ENCODE peak calls at places on chromosomes 6 and 20, in eight cellular contexts. X, N, S, Z, G, C, J and E are unnamed samples.

GRCh38 chr6:22530506-22530905 is 38.9 kb upstream of the HDGFL1 start:
- DNase-seq in G (no peak), J (no peak), S (no peak), N (no peak), C (no peak), Z (no peak), X (no peak), E (no peak)

GRCh38 chr6:37741757-37742400 is 44.2 kb upstream of the MDGA1 start:
- DNase-seq in N (peak; percentile 12), S (no peak), X (no peak), Z (no peak), C (no peak), J (no peak), G (no peak), E (no peak)

GRCh38 chr6:431986-432385 is 40.4 kb downstream of the IRF4 start:
- DNase-seq in C (no peak), X (no peak), G (no peak), Z (no peak), S (no peak), J (no peak), N (no peak), E (no peak)

GRCh38 chr20:44137210-44137781 is 49.7 kb downstream of the JPH2 start:
- DNase-seq in X (no peak), G (no peak), C (no peak), N (peak; percentile 72), J (no peak), S (no peak), Z (no peak), E (peak; percentile 27)

GRCh38 chr6:13553646-13554045 is 20.8 kb upstream of the SIRT5 start:
- DNase-seq in Z (no peak), G (no peak), C (no peak), X (no peak), N (no peak), S (no peak), J (no peak), E (no peak)

GRCh38 chr6:138248878-138249277 is 30.6 kb upstream of the PBOV1 start:
- DNase-seq in X (no peak), G (no peak), N (no peak), J (no peak), Z (no peak), C (no peak), S (no peak), E (no peak)

GRCh38 chr6:133099573-133099972 is 141.6 kb upstream of the EYA4 start:
- DNase-seq in J (no peak), S (peak; percentile 66), N (no peak), Z (peak; percentile 85), C (no peak), X (no peak), G (no peak), E (peak; percentile 10)

GRCh38 chr6:56515081-56515905 is 127.4 kb downstream of the DST start:
- DNase-seq in S (no peak), J (no peak), N (no peak), G (no peak), X (no peak), C (no peak), Z (no peak), E (no peak)

GRCh38 chr6:3529232-3529631 is 72.4 kb upstream of the SLC22A23 start:
- DNase-seq in C (no peak), Z (no peak), G (no peak), J (no peak), X (no peak), S (no peak), N (no peak), E (no peak)

GRCh38 chr20:34629904-34630303 is 47.0 kb downstream of the PIGU start:
- DNase-seq in N (no peak), X (no peak), C (no peak), G (no peak), J (no peak), S (no peak), Z (no peak), E (no peak)

GRCh38 chr6:39228111-39228971 is 934 bp downstream of the KCNK5 start:
- DNase-seq in J (no peak), C (no peak), S (no peak), X (no peak), N (no peak), Z (no peak), G (no peak), E (no peak)

GRCh38 chr20:1911536-1911935 is 16.3 kb downstream of the SIRPA start:
- DNase-seq in N (no peak), J (no peak), Z (no peak), C (no peak), G (no peak), X (no peak), S (no peak), E (no peak)

GRCh38 chr20:64119681-64120341 is 12.4 kb upstream of the NPBWR2 start:
- DNase-seq in C (no peak), X (no peak), J (no peak), G (no peak), Z (no peak), S (no peak), N (no peak), E (no peak)

GRCh38 chr6:160276126-160276525 is 17.5 kb upstream of the SLC22A2 start:
- DNase-seq in N (no peak), J (no peak), Z (no peak), S (no peak), X (no peak), C (no peak), G (no peak), E (no peak)

GRCh38 chr6:111586554-111586953 is 19.1 kb downstream of the TRAF3IP2 start:
- DNase-seq in J (no peak), G (peak; percentile 62), Z (no peak), S (no peak), N (no peak), C (no peak), X (no peak), E (no peak)

GRCh38 chr20:59403261-59403961 is 103.0 kb downstream of the EDN3 start:
- DNase-seq in Z (peak; percentile 12), J (peak; percentile 52), S (peak; percentile 1), N (peak; percentile 21), X (peak; percentile 15), C (no peak), G (peak; percentile 37), E (no peak)

GRCh38 chr20:59402697-59403096 is 102.3 kb downstream of the EDN3 start:
- DNase-seq in N (no peak), G (no peak), Z (no peak), X (no peak), J (no peak), S (no peak), C (no peak), E (no peak)

GRCh38 chr20:59404749-59405148 is 104.3 kb downstream of the EDN3 start:
- DNase-seq in J (no peak), C (no peak), S (no peak), X (no peak), N (no peak), G (no peak), Z (no peak), E (no peak)

GRCh38 chr20:59405226-59405815 is 104.9 kb downstream of the EDN3 start:
- DNase-seq in G (no peak), N (no peak), X (no peak), Z (no peak), C (no peak), S (no peak), J (no peak), E (no peak)

GRCh38 chr20:59403962-59404314 is 103.5 kb downstream of the EDN3 start:
- DNase-seq in Z (no peak), S (no peak), X (no peak), J (no peak), C (no peak), N (no peak), G (no peak), E (no peak)
- TF ChIP-seq CTCF in Z (no peak), S (no peak), X (no peak), J (no peak), C (peak; percentile 8), N (peak; percentile 1), G (no peak), E (peak; percentile 26)

GRCh38 chr20:4244700-4245485 is 229.5 kb upstream of the RNF24 start:
- DNase-seq in C (no peak), N (peak; percentile 28), Z (peak; percentile 77), X (no peak), S (no peak), G (no peak), J (no peak), E (no peak)
- TF ChIP-seq CTCF in C (no peak), N (no peak), Z (no peak), X (no peak), S (no peak), G (no peak), J (no peak), E (no peak)

GRCh38 chr20:46408281-46408731 is 1.9 kb upstream of the ELMO2 start:
- DNase-seq in G (no peak), X (no peak), J (no peak), C (no peak), N (no peak), Z (no peak), S (no peak), E (no peak)

GRCh38 chr20:46406986-46407670 is 713 bp upstream of the ELMO2 start:
- DNase-seq in S (no peak), J (no peak), C (peak; percentile 86), Z (no peak), X (peak; percentile 83), N (peak; percentile 48), G (peak; percentile 73), E (peak; percentile 20)

GRCh38 chr20:46407671-46407996 is 1.2 kb upstream of the ELMO2 start:
- DNase-seq in X (no peak), G (no peak), S (no peak), C (no peak), N (no peak), Z (no peak), J (no peak), E (no peak)

GRCh38 chr20:46402236-46402886 is 4.1 kb downstream of the ELMO2 start:
- DNase-seq in Z (peak; percentile 17), C (no peak), J (no peak), X (no peak), N (no peak), G (no peak), S (no peak), E (peak; percentile 4)

GRCh38 chr20:46406200-46406985 is at the start of gene ELMO2:
- DNase-seq in J (peak; percentile 90), X (peak; percentile 99), S (peak; percentile 97), N (peak; percentile 99), Z (peak; percentile 98), C (peak; percentile 96), G (peak; percentile 98), E (peak; percentile 95)
- TF ChIP-seq CTCF in J (no peak), X (no peak), S (peak; percentile 2), N (peak; percentile 52), Z (no peak), C (peak; percentile 42), G (no peak), E (peak; percentile 66)

DNA sequence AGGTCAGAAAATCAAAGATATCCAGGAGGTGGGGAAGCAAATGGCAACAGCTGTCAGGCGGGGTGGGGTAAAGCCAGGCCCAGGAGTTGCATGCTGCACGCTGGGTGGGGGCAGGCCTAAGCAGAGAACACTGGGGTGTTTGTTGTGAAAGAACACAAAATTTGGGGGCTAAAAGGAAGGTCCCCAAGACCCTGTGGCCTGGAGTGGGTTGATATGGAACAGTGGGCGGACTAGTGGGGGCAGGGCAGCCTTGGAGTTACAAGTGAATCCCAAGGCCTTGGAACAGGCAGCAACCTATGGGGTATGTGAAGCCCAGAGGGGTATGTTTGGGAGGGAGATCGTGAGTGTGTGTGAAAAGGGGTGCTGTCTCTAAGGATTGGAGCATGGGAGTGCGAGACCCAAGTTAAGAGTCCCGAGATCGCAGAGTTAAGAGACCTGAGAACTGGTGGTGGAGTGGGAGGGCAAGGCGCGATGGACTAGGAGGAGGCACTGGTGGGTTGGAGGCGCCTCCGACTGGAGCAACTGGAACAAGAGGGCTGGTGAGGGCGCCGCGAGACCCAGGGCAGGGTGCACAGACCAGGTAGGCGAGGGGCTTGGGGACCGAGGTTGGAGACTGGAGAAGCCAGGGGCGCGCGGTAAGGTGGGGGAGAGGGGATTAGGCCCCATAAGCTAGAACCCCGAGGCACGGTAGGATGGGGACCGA is 658 bp downstream of the CUL7 start:
- DNase-seq in N (peak; percentile 19), J (peak; percentile 23), G (peak; percentile 37), C (no peak), X (no peak), Z (peak; percentile 51), S (peak; percentile 12), E (no peak)
- TF ChIP-seq CTCF in N (no peak), J (no peak), G (no peak), C (no peak), X (no peak), Z (no peak), S (no peak), E (no peak)